ENCODE peak calls at places on chromosomes 2 and 18, in six cellular contexts. Z, C, G, O, D and U are unnamed samples.

GRCh38 chr2:187500585-187501359 is 52.7 kb upstream of the CALCRL start:
- DNase-seq in Z (no peak), C (no peak), G (no peak), O (no peak), D (no peak), U (no peak)

GRCh38 chr18:38545071-38545470 is 979.5 kb upstream of the CELF4 start:
- DNase-seq in Z (no peak), C (no peak), G (no peak), O (peak; percentile 52), D (no peak), U (no peak)

GRCh38 chr2:41878726-41879366 is 169.0 kb upstream of the PKDCC start:
- DNase-seq in Z (no peak), C (no peak), G (no peak), O (no peak), D (no peak), U (no peak)

GRCh38 chr18:6412933-6413472 is 1.7 kb downstream of the L3MBTL4 start:
- DNase-seq in Z (no peak), C (no peak), G (no peak), O (no peak), D (no peak), U (no peak)

GRCh38 chr18:32252461-32252860 is 62.6 kb downstream of the MEP1B start:
- DNase-seq in Z (no peak), C (no peak), G (no peak), O (no peak), D (no peak), U (no peak)

GRCh38 chr2:69192176-69192945 is 179.4 kb downstream of the ANTXR1 start:
- DNase-seq in Z (no peak), C (no peak), G (peak; percentile 55), O (no peak), D (no peak), U (no peak)

GRCh38 chr2:30678410-30679137 is 128.7 kb downstream of the CAPN13 start:
- DNase-seq in Z (no peak), C (no peak), G (no peak), O (peak; percentile 41), D (peak; percentile 8), U (no peak)

GRCh38 chr2:23452853-23453420 is 68.0 kb downstream of the KLHL29 start:
- DNase-seq in Z (no peak), C (no peak), G (no peak), O (no peak), D (no peak), U (no peak)

GRCh38 chr18:48061781-48062570 is 131.5 kb upstream of the SMAD2 start:
- DNase-seq in Z (no peak), C (no peak), G (no peak), O (no peak), D (no peak), U (no peak)

GRCh38 chr2:17958486-17959092 is 80.1 kb downstream of the KCNS3 start:
- DNase-seq in Z (no peak), C (peak; percentile 16), G (no peak), O (no peak), D (no peak), U (no peak)

GRCh38 chr18:36075862-36076587 is 8.7 kb upstream of the RPRD1A start:
- DNase-seq in Z (no peak), C (no peak), G (no peak), O (no peak), D (no peak), U (no peak)

GRCh38 chr2:38122344-38122743 is 46.4 kb upstream of the CYP1B1 start:
- DNase-seq in Z (no peak), C (peak; percentile 65), G (no peak), O (no peak), D (no peak), U (no peak)

GRCh38 chr18:34223164-34223892 is 1.4 kb downstream of the NOL4 start:
- DNase-seq in Z (no peak), C (peak; percentile 20), G (no peak), O (peak; percentile 82), D (no peak), U (no peak)

GRCh38 chr2:238564286-238564920 is 137.7 kb downstream of the ASB1 start:
- DNase-seq in Z (no peak), C (no peak), G (no peak), O (no peak), D (no peak), U (no peak)

GRCh38 chr2:1841461-1841860 is 97.1 kb upstream of the PXDN start:
- DNase-seq in Z (no peak), C (no peak), G (no peak), O (no peak), D (no peak), U (no peak)

GRCh38 chr2:209870067-209870466 is 98.4 kb downstream of the UNC80 start:
- DNase-seq in Z (no peak), C (no peak), G (no peak), O (no peak), D (no peak), U (no peak)